ENCODE peak calls at places on chromosome 1, in ten cellular contexts. S, W, H, L, M, N, U, F, Z and X are unnamed samples.

GRCh38 chr1:56626546-56626945 is 18.6 kb upstream of the PRKAA2 start:
- DNase-seq in S (no peak), W (peak), H (no peak), L (no peak), M (no peak), N (no peak), U (no peak), F (no peak), Z (no peak), X (no peak)

GRCh38 chr1:34839526-34840305 is 19.8 kb downstream of the SMIM12 start:
- DNase-seq in S (no peak), W (no peak), H (no peak), L (no peak), M (no peak), N (no peak), U (no peak), F (no peak), Z (no peak), X (no peak)

GRCh38 chr1:26574690-26575349 is 45.3 kb downstream of the RPS6KA1 start:
- DNase-seq in S (no peak), W (peak), H (no peak), L (no peak), M (no peak), N (no peak), U (no peak), F (no peak), Z (no peak), X (peak)

GRCh38 chr1:162970021-162970420 is 99.1 kb upstream of the RGS4 start:
- DNase-seq in S (no peak), W (no peak), H (no peak), L (no peak), M (no peak), N (no peak), U (no peak), F (no peak), Z (no peak), X (no peak)

GRCh38 chr1:157411064-157411463 is 141.3 kb downstream of the FCRL5 start:
- DNase-seq in S (no peak), W (no peak), H (no peak), L (no peak), M (no peak), N (no peak), U (no peak), F (no peak), Z (no peak), X (no peak)

GRCh38 chr1:22096036-22096435 is 43.5 kb downstream of the CDC42 start:
- DNase-seq in S (no peak), W (no peak), H (no peak), L (no peak), M (no peak), N (no peak), U (no peak), F (no peak), Z (no peak), X (no peak)

GRCh38 chr1:66890621-66891020 is 34.0 kb downstream of the DNAI4 start:
- DNase-seq in S (no peak), W (peak), H (no peak), L (no peak), M (no peak), N (no peak), U (no peak), F (no peak), Z (no peak), X (no peak)

GRCh38 chr1:21607549-21608529 is 61.3 kb downstream of the RAP1GAP start:
- DNase-seq in S (peak), W (peak), H (peak), L (no peak), M (peak), N (no peak), U (peak), F (peak), Z (no peak), X (no peak)

GRCh38 chr1:119286587-119287181 is 81.9 kb upstream of the HAO2 start:
- DNase-seq in S (peak), W (peak), H (peak), L (no peak), M (no peak), N (no peak), U (no peak), F (no peak), Z (no peak), X (peak)

GRCh38 chr1:32919811-32920733 is 18.9 kb upstream of the TMEM54 start:
- DNase-seq in S (no peak), W (peak), H (no peak), L (no peak), M (no peak), N (no peak), U (no peak), F (no peak), Z (no peak), X (no peak)

GRCh38 chr1:161285519-161285918 is 24.2 kb downstream of the MPZ start:
- DNase-seq in S (no peak), W (no peak), H (no peak), L (no peak), M (no peak), N (no peak), U (no peak), F (no peak), Z (no peak), X (no peak)

GRCh38 chr1:205438213-205439158 is 16.6 kb upstream of the LEMD1 start:
- DNase-seq in S (no peak), W (peak), H (peak), L (no peak), M (no peak), N (no peak), U (no peak), F (peak), Z (no peak), X (peak)

GRCh38 chr1:23100074-23100748 is 68.4 kb downstream of the LUZP1 start:
- DNase-seq in S (no peak), W (peak), H (no peak), L (no peak), M (peak), N (no peak), U (peak), F (no peak), Z (no peak), X (peak)

GRCh38 chr1:23462766-23463165 is 21.2 kb downstream of the ASAP3 start:
- DNase-seq in S (no peak), W (no peak), H (no peak), L (no peak), M (no peak), N (no peak), U (no peak), F (no peak), Z (no peak), X (no peak)

GRCh38 chr1:229716064-229716463 is 90.0 kb downstream of the URB2 start:
- DNase-seq in S (no peak), W (no peak), H (no peak), L (no peak), M (no peak), N (no peak), U (no peak), F (no peak), Z (no peak), X (no peak)

GRCh38 chr1:237864338-237865244 is 26.1 kb downstream of the ZP4 start:
- DNase-seq in S (peak), W (peak), H (peak), L (no peak), M (peak), N (no peak), U (no peak), F (peak), Z (no peak), X (peak)

GRCh38 chr1:25532970-25533369 is 10.4 kb upstream of the LDLRAP1 start:
- DNase-seq in S (no peak), W (no peak), H (no peak), L (no peak), M (no peak), N (no peak), U (no peak), F (no peak), Z (no peak), X (no peak)